ENCODE peak calls at places on chromosomes 3 and 15, in eight cellular contexts. H is aorta, G is mesenchymal stem cell, V is PC-9, Y is bronchial epithelial cell, U is IMR-90, M is colonic mucosa, W is DND-41. S is an unnamed sample.

GRCh38 chr15:31235298-31236183 is 91.1 kb upstream of the KLF13 start:
- DNase-seq in G (peak; percentile 43), Y (no peak), V (no peak), H (no peak), M (no peak), U (no peak), W (no peak), S (no peak)

GRCh38 chr3:181487236-181487978 is 224.3 kb upstream of the SOX2 start:
- DNase-seq in H (no peak), M (no peak), V (no peak), Y (peak; percentile 9), U (no peak), G (no peak), W (no peak), S (no peak)

GRCh38 chr3:46460051-46460450 is 4.7 kb downstream of the LTF start:
- DNase-seq in W (no peak), M (no peak), Y (peak; percentile 43), G (no peak), V (no peak), U (no peak), H (no peak), S (no peak)

GRCh38 chr3:120850326-120851295 is 57.4 kb upstream of the STXBP5L start:
- DNase-seq in Y (peak; percentile 12), U (no peak), V (no peak), W (no peak), H (no peak), M (no peak), G (no peak), S (no peak)

GRCh38 chr15:71121442-71121841 is 6.2 kb downstream of the THSD4 start:
- DNase-seq in U (no peak), V (no peak), W (no peak), M (no peak), H (no peak), G (no peak), Y (no peak), S (no peak)

GRCh38 chr3:120033594-120033993 is 60.7 kb downstream of the GSK3B start:
- DNase-seq in V (no peak), U (no peak), G (no peak), Y (no peak), W (peak; percentile 18), H (no peak), M (no peak), S (no peak)

GRCh38 chr3:15979490-15979889 is 181.7 kb upstream of the ANKRD28 start:
- DNase-seq in Y (peak; percentile 23), U (no peak), V (no peak), M (no peak), G (no peak), W (no peak), H (no peak), S (peak; percentile 33)

GRCh38 chr3:71926242-71926560 is 141.3 kb upstream of the PROK2 start:
- DNase-seq in Y (peak; percentile 71), H (no peak), G (peak; percentile 4), W (peak; percentile 10), M (peak; percentile 55), V (no peak), U (peak; percentile 2), S (no peak)

GRCh38 chr3:16048435-16049318 is 125.8 kb upstream of the GALNT15 start:
- DNase-seq in Y (peak; percentile 60), H (no peak), W (peak; percentile 58), U (peak; percentile 81), M (peak; percentile 64), G (peak; percentile 78), V (peak; percentile 36), S (no peak)

GRCh38 chr3:58631742-58632141 is 34.8 kb downstream of the FAM3D start:
- DNase-seq in U (no peak), M (no peak), V (no peak), H (no peak), W (no peak), G (no peak), Y (no peak), S (no peak)

GRCh38 chr15:96693990-96694517 is 363.6 kb downstream of the NR2F2 start:
- DNase-seq in G (peak; percentile 49), V (no peak), H (no peak), Y (no peak), M (no peak), U (no peak), W (no peak), S (no peak)

GRCh38 chr15:70469651-70470555 is 293.5 kb downstream of the UACA start:
- DNase-seq in G (no peak), V (no peak), W (no peak), H (no peak), M (no peak), U (no peak), Y (no peak), S (no peak)

GRCh38 chr15:92714071-92714456 is 58.5 kb upstream of the FAM174B start:
- DNase-seq in Y (peak; percentile 65), U (peak; percentile 25), V (peak; percentile 67), H (no peak), W (no peak), M (no peak), G (no peak), S (no peak)

GRCh38 chr3:110550511-110550910 is 521.1 kb upstream of the NECTIN3 start:
- DNase-seq in G (no peak), M (no peak), Y (no peak), W (no peak), H (no peak), V (no peak), U (no peak), S (no peak)

GRCh38 chr15:101437618-101438481 is 51.7 kb downstream of the PCSK6 start:
- DNase-seq in U (no peak), Y (no peak), M (no peak), G (no peak), V (no peak), W (no peak), H (no peak), S (no peak)

GRCh38 chr3:129560269-129560787 is 17.4 kb downstream of the H1-8 start:
- DNase-seq in Y (no peak), V (no peak), M (peak; percentile 48), G (peak; percentile 77), U (peak; percentile 56), W (no peak), H (peak; percentile 80), S (peak; percentile 93)

GRCh38 chr3:107718547-107718946 is 195.8 kb downstream of the BBX start:
- DNase-seq in U (no peak), Y (no peak), M (no peak), H (no peak), W (no peak), V (no peak), G (no peak), S (no peak)
- H3K27me3 ChIP-seq in U (no peaks in the 10 kb centered on the region), Y (no peaks in the 10 kb centered on the region), M (no peaks in the 10 kb centered on the region), H (no peaks in the 10 kb centered on the region), W (no peaks in the 10 kb centered on the region), V (no peaks in the 10 kb centered on the region), G (no peaks in the 10 kb centered on the region), S (no peaks in the 10 kb centered on the region)

DNA sequence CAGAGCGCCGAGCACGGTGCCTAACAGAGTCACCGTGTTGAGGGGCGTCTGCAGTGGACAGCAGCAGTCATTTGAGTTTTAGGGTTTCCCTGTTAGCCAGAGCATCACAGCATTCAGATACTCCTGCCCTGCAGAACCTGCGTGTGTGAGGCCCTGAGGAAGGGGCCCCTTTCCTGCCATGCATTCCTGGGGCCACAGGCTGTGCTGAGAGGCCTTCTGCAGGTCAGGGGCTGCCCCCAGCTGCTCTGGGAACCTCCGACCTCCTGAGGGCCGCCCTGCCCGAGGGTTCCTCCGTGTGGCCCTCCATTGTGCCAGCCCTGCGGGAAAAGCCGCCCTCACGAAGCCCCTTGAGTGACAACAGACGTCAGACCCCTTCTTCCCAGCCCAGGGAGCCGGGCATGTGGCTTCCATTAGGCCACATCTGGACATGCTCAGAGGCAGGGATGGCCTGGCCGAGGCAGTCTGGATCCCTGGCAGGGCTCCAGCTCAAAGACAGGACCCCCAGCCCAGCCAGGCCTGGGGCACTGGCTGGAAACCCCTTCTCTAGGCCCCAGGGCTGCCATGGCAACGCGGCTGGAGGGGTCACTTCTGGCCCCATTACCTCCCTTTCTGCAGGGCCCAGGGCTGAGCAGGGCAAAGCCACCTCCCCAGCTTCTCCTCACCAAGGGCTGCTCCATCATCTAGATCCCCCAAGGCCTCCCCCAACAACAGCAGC is 25.3 kb downstream of the FBLN2 start:
- DNase-seq in U (no peak), H (no peak), Y (no peak), M (no peak), V (no peak), W (no peak), G (no peak), S (peak; percentile 62)
- H3K27me3 ChIP-seq in U (no peaks in the 10 kb centered on the region), H (no peaks in the 10 kb centered on the region), Y (peaks cover 2% of the 10 kb centered on the region), M (no peaks in the 10 kb centered on the region), V (no peaks in the 10 kb centered on the region), W (no peaks in the 10 kb centered on the region), G (peaks cover 6% of the 10 kb centered on the region), S (no peaks in the 10 kb centered on the region)

GRCh38 chr3:53500165-53500777 is 5.9 kb downstream of the CACNA1D start:
- DNase-seq in W (no peak), M (no peak), G (no peak), Y (no peak), V (no peak), U (no peak), H (no peak), S (no peak)

GRCh38 chr3:53498993-53499641 is 4.7 kb downstream of the CACNA1D start:
- DNase-seq in W (no peak), M (peak; percentile 35), U (no peak), Y (no peak), V (no peak), G (no peak), H (no peak), S (no peak)

GRCh38 chr3:53503185-53503584 is 8.8 kb downstream of the CACNA1D start:
- DNase-seq in M (no peak), W (no peak), G (no peak), V (no peak), H (no peak), Y (no peak), U (no peak), S (no peak)

GRCh38 chr3:53502737-53503136 is 8.3 kb downstream of the CACNA1D start:
- DNase-seq in V (no peak), W (no peak), Y (no peak), M (no peak), H (no peak), G (no peak), U (no peak), S (no peak)

DNA sequence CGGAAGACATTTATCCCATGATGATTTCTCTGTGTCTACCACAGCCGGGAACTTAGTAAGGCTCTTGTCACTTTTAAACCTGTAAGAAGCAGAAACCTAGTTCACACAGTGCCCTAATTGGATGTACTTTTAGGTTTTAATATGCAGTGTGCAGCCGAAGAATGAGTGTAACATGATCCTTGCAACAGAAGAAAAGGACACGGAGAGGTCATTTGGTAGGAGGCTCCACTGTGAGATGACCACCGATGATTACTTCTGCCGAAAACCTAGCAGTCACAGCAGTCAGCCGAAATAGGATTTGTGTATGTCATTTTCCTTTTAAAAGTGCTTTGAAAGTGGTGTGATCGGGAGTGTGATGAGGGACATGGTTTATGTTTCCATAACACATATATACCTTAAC is 6.8 kb downstream of the CACNA1D start:
- DNase-seq in G (no peak), V (no peak), M (no peak), H (no peak), W (no peak), U (no peak), Y (no peak), S (no peak)
- H3K27me3 ChIP-seq in G (peaks cover 46% of the 10 kb centered on the region), V (peaks cover 62% of the 10 kb centered on the region), M (no peaks in the 10 kb centered on the region), H (peaks cover 3% of the 10 kb centered on the region), W (peaks cover 8% of the 10 kb centered on the region), U (peaks cover 19% of the 10 kb centered on the region), Y (peaks cover 3% of the 10 kb centered on the region), S (peaks cover 16% of the 10 kb centered on the region)

DNA sequence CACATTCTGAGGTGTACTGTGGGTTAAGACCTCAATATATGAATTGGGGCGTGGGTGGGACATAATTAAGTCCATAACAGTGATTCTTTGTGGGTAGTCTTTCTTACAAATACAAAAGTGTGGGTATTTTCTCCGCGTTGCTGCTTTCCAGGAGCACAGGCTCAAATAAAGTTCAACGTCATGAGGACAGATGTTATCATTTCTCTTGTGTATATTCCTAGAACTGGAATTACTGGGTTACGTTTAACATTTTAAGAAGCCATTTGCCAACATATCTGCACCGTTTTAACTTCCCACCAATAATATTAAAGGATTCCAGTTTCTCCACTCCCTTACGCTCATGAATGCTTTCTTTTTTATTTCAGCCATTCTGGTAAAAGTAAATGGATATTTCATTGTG is 39.6 kb downstream of the ZNF860 start:
- DNase-seq in V (no peak), M (no peak), W (no peak), G (no peak), Y (no peak), H (no peak), U (no peak), S (no peak)
- H3K27me3 ChIP-seq in V (no peaks in the 10 kb centered on the region), M (no peaks in the 10 kb centered on the region), W (no peaks in the 10 kb centered on the region), G (no peaks in the 10 kb centered on the region), Y (no peaks in the 10 kb centered on the region), H (no peaks in the 10 kb centered on the region), U (peaks cover 2% of the 10 kb centered on the region), S (no peaks in the 10 kb centered on the region)

S was measured in tibial artery.